ENCODE peak calls at places on chromosomes 5 and 9, in five cellular contexts. One of them, this sample, is unnamed.

GRCh38 chr5:5467737-5468136 is 45.3 kb downstream of the ICE1 start:
- DNase-seq in endothelial cell: no peak
- DNase-seq in Calu3: no peak
- DNase-seq in memory B cell: no peak
- DNase-seq in HTR-8/SVneo: no peak
- DNase-seq in this sample: no peak

GRCh38 chr9:114446036-114446435 is 58.3 kb upstream of the AKNA start:
- DNase-seq in endothelial cell: no peak
- DNase-seq in Calu3: no peak
- DNase-seq in memory B cell: no peak
- DNase-seq in HTR-8/SVneo: peak
- DNase-seq in this sample: no peak

GRCh38 chr9:112711050-112711689 is 6.7 kb downstream of the INIP start:
- DNase-seq in endothelial cell: no peak
- DNase-seq in Calu3: no peak
- DNase-seq in memory B cell: no peak
- DNase-seq in HTR-8/SVneo: peak
- DNase-seq in this sample: peak

GRCh38 chr5:130496215-130496614 is 592.0 kb downstream of the CHSY3 start:
- DNase-seq in endothelial cell: no peak
- DNase-seq in Calu3: no peak
- DNase-seq in memory B cell: no peak
- DNase-seq in HTR-8/SVneo: no peak
- DNase-seq in this sample: no peak

GRCh38 chr5:147869112-147869511 is 9.4 kb upstream of the SCGB3A2 start:
- DNase-seq in endothelial cell: no peak
- DNase-seq in Calu3: no peak
- DNase-seq in memory B cell: no peak
- DNase-seq in HTR-8/SVneo: no peak
- DNase-seq in this sample: no peak

GRCh38 chr9:116661037-116661954 is 25.8 kb upstream of the TRIM32 start:
- DNase-seq in endothelial cell: peak
- DNase-seq in Calu3: peak
- DNase-seq in memory B cell: peak
- DNase-seq in HTR-8/SVneo: peak
- DNase-seq in this sample: peak

GRCh38 chr5:22242532-22242931 is 610.6 kb downstream of the CDH12 start:
- DNase-seq in endothelial cell: peak
- DNase-seq in Calu3: no peak
- DNase-seq in memory B cell: no peak
- DNase-seq in HTR-8/SVneo: no peak
- DNase-seq in this sample: no peak

GRCh38 chr9:114110180-114110579 is 11.1 kb upstream of the KIF12 start:
- DNase-seq in endothelial cell: no peak
- DNase-seq in Calu3: no peak
- DNase-seq in memory B cell: no peak
- DNase-seq in HTR-8/SVneo: peak
- DNase-seq in this sample: no peak

GRCh38 chr9:98236881-98237487 is 18.5 kb downstream of the TBC1D2 start:
- DNase-seq in endothelial cell: no peak
- DNase-seq in Calu3: no peak
- DNase-seq in memory B cell: no peak
- DNase-seq in HTR-8/SVneo: no peak
- DNase-seq in this sample: peak

GRCh38 chr9:126275386-126276001 is 51.1 kb upstream of the MVB12B start:
- DNase-seq in endothelial cell: no peak
- DNase-seq in Calu3: no peak
- DNase-seq in memory B cell: no peak
- DNase-seq in HTR-8/SVneo: no peak
- DNase-seq in this sample: no peak

GRCh38 chr5:13866792-13867191 is 77.7 kb downstream of the DNAH5 start:
- DNase-seq in endothelial cell: peak
- DNase-seq in Calu3: peak
- DNase-seq in memory B cell: no peak
- DNase-seq in HTR-8/SVneo: peak
- DNase-seq in this sample: no peak

GRCh38 chr9:4116091-4116581 is 183.7 kb downstream of the GLIS3 start:
- DNase-seq in endothelial cell: no peak
- DNase-seq in Calu3: no peak
- DNase-seq in memory B cell: no peak
- DNase-seq in HTR-8/SVneo: no peak
- DNase-seq in this sample: no peak